ENCODE peak calls at places on chromosomes 16 and 17, in eight cellular contexts. K is epithelial cell of esophagus, Y is esophagus muscularis mucosa, F is A673, H is heart left ventricle, A is tibial artery, I is neural crest cell, L is Peyer's patch. X is an unnamed sample.

GRCh38 chr17:42559076-42559475 is 2.9 kb upstream of the COASY start:
- DNase-seq in Y (no peak), A (no peak), L (no peak), I (no peak), F (no peak), H (no peak), K (no peak), X (no peak)

GRCh38 chr17:68385490-68386215 is 71.6 kb downstream of the WIPI1 start:
- DNase-seq in L (no peak), K (no peak), H (no peak), I (no peak), F (no peak), A (no peak), Y (no peak), X (no peak)

GRCh38 chr16:21194771-21195301 is 16.5 kb downstream of the ZP2 start:
- DNase-seq in H (no peak), I (no peak), L (no peak), F (no peak), A (no peak), Y (no peak), K (peak), X (no peak)

GRCh38 chr17:3598078-3598477 is 11.1 kb downstream of the TRPV1 start:
- DNase-seq in I (no peak), K (no peak), L (no peak), Y (no peak), H (no peak), A (no peak), F (no peak), X (no peak)

GRCh38 chr16:8623634-8624033 is 2.1 kb downstream of the METTL22 start:
- DNase-seq in F (no peak), L (no peak), K (peak), I (no peak), H (no peak), A (no peak), Y (no peak), X (no peak)

GRCh38 chr17:9238340-9239259 is 217.3 kb downstream of the NTN1 start:
- DNase-seq in Y (no peak), L (no peak), H (peak), I (no peak), K (no peak), A (no peak), F (no peak), X (no peak)

GRCh38 chr16:28318042-28318597 is 25.8 kb downstream of the SBK1 start:
- DNase-seq in L (no peak), A (no peak), H (no peak), Y (no peak), F (no peak), K (peak), I (no peak), X (no peak)

GRCh38 chr17:81164464-81165245 is 652 bp upstream of the PVALEF start:
- DNase-seq in F (no peak), L (no peak), I (no peak), A (no peak), Y (no peak), H (no peak), K (no peak), X (no peak)

GRCh38 chr16:15966420-15967222 is 17.2 kb downstream of the ABCC1 start:
- DNase-seq in Y (no peak), A (no peak), F (no peak), I (no peak), L (no peak), K (peak), H (no peak), X (no peak)

GRCh38 chr17:45784583-45785372 is 658 bp downstream of the CRHR1 start:
- DNase-seq in L (peak), F (peak), Y (no peak), H (no peak), I (peak), A (no peak), K (peak), X (no peak)

GRCh38 chr17:33452797-33453196 is 159.7 kb upstream of the ASIC2 start:
- DNase-seq in Y (no peak), I (no peak), K (no peak), L (no peak), F (no peak), H (no peak), A (no peak), X (no peak)

GRCh38 chr17:69448431-69449102 is 34.1 kb downstream of the MAP2K6 start:
- DNase-seq in A (no peak), F (no peak), Y (no peak), K (no peak), L (peak), I (no peak), H (peak), X (no peak)

GRCh38 chr16:79792952-79793351 is 192.4 kb upstream of the MAF start:
- DNase-seq in Y (peak), A (no peak), H (no peak), L (no peak), F (no peak), I (no peak), K (no peak), X (no peak)

GRCh38 chr17:62804822-62805221 is 3.3 kb downstream of the MARCHF10 start:
- DNase-seq in L (no peak), A (no peak), F (no peak), I (no peak), H (no peak), K (no peak), Y (no peak), X (no peak)

GRCh38 chr16:5851583-5851982 is 754.0 kb upstream of the EEF2KMT start:
- DNase-seq in L (no peak), Y (no peak), K (peak), H (no peak), I (no peak), A (no peak), F (no peak), X (no peak)

GRCh38 chr16:79734721-79735120 is 134.2 kb upstream of the MAF start:
- DNase-seq in A (no peak), H (no peak), L (no peak), I (no peak), K (no peak), Y (no peak), F (no peak), X (no peak)

GRCh38 chr16:48300391-48300856 is 53.1 kb upstream of the ABCC11 start:
- DNase-seq in F (peak), K (peak), L (no peak), H (no peak), Y (no peak), A (no peak), I (no peak), X (no peak)

GRCh38 chr16:82855471-82855870 is 228.7 kb downstream of the CDH13 start:
- DNase-seq in A (no peak), K (no peak), F (no peak), Y (no peak), I (no peak), H (no peak), L (no peak), X (no peak)

GRCh38 chr17:30824356-30825145 is at the start of gene CRLF3:
- DNase-seq in A (peak), K (peak), Y (peak), L (peak), H (peak), F (peak), I (peak), X (peak)

GRCh38 chr17:29039764-29040598 is 3.0 kb upstream of the PIPOX start:
- DNase-seq in H (no peak), I (no peak), Y (no peak), F (peak), L (no peak), A (no peak), K (peak), X (no peak)

GRCh38 chr16:89092013-89092412 is 1.6 kb upstream of the ACSF3 start:
- DNase-seq in A (no peak), H (no peak), K (no peak), I (no peak), L (no peak), F (no peak), Y (no peak), X (no peak)

GRCh38 chr16:87662254-87663204 is 60.2 kb downstream of the JPH3 start:
- DNase-seq in I (no peak), K (no peak), F (no peak), Y (no peak), H (no peak), L (no peak), A (no peak), X (no peak)

GRCh38 chr17:62703269-62703775 is 75.9 kb downstream of the MRC2 start:
- DNase-seq in H (peak), F (no peak), L (no peak), I (no peak), Y (no peak), K (peak), A (peak), X (no peak)

GRCh38 chr17:8835106-8835505 is 32.4 kb downstream of the PIK3R6 start:
- DNase-seq in L (no peak), Y (peak), H (no peak), I (no peak), F (no peak), K (no peak), A (no peak), X (peak)

GRCh38 chr17:43790311-43790940 is 10.2 kb downstream of the CFAP97D1 start:
- DNase-seq in Y (no peak), A (no peak), F (no peak), I (no peak), H (no peak), K (peak), L (no peak), X (no peak)

GRCh38 chr17:57947369-57947768 is 7.8 kb downstream of the CUEDC1 start:
- DNase-seq in A (no peak), F (no peak), K (no peak), I (no peak), H (peak), Y (no peak), L (no peak), X (no peak)

GRCh38 chr16:75197522-75198134 is 9.3 kb downstream of the CTRB2 start:
- DNase-seq in A (peak), H (no peak), L (no peak), Y (no peak), I (no peak), K (no peak), F (peak), X (no peak)

GRCh38 chr16:55655709-55656694 is at the start of gene SLC6A2:
- DNase-seq in H (peak), Y (no peak), A (no peak), K (peak), L (no peak), I (peak), F (peak), X (no peak)

GRCh38 chr16:67163164-67163902 is 1.2 kb upstream of the HSF4 start:
- DNase-seq in Y (no peak), I (no peak), K (peak), A (peak), L (peak), H (peak), F (no peak), X (no peak)

GRCh38 chr16:80122155-80122554 is 418.6 kb upstream of the DYNLRB2 start:
- DNase-seq in I (no peak), L (no peak), A (no peak), K (no peak), F (peak), H (peak), Y (peak), X (no peak)

GRCh38 chr17:2044263-2044894 is 2.6 kb downstream of the OVCA2 start:
- DNase-seq in K (no peak), I (no peak), Y (no peak), A (peak), H (no peak), L (no peak), F (no peak), X (no peak)

GRCh38 chr17:5819921-5820685 is 235.8 kb upstream of the NLRP1 start:
- DNase-seq in I (no peak), A (no peak), Y (peak), H (no peak), L (no peak), K (no peak), F (no peak), X (peak)

GRCh38 chr16:73240928-73241327 is 193.0 kb upstream of the ZFHX3 start:
- DNase-seq in I (no peak), K (no peak), H (no peak), A (no peak), L (no peak), F (peak), Y (no peak), X (no peak)

GRCh38 chr17:50149425-50150353 is 788 bp downstream of the PPP1R9B start:
- DNase-seq in H (peak), I (peak), K (peak), Y (no peak), F (peak), L (peak), A (peak), X (no peak)

GRCh38 chr17:6995500-6996255 is at the start of gene ALOX12:
- DNase-seq in I (no peak), K (peak), H (no peak), L (no peak), F (no peak), Y (no peak), A (no peak), X (no peak)

GRCh38 chr17:43779145-43780125 is 658 bp upstream of the DUSP3 start:
- DNase-seq in I (no peak), L (no peak), H (no peak), F (peak), A (no peak), Y (no peak), K (no peak), X (no peak)

GRCh38 chr16:84416407-84417321 is 48.3 kb downstream of the ATP2C2 start:
- DNase-seq in H (no peak), Y (no peak), K (no peak), F (no peak), L (no peak), A (no peak), I (no peak), X (no peak)

GRCh38 chr16:50320310-50320709 is 48.5 kb downstream of the BRD7 start:
- DNase-seq in K (no peak), A (no peak), I (no peak), Y (no peak), F (no peak), L (no peak), H (no peak), X (no peak)

GRCh38 chr16:50324345-50324744 is 44.4 kb downstream of the BRD7 start:
- DNase-seq in F (no peak), L (no peak), A (no peak), I (no peak), Y (no peak), H (no peak), K (no peak), X (no peak)

GRCh38 chr16:50326264-50326663 is 42.5 kb downstream of the BRD7 start:
- DNase-seq in L (no peak), F (no peak), I (no peak), H (no peak), Y (no peak), K (no peak), A (no peak), X (no peak)

GRCh38 chr16:50322333-50322732 is 46.5 kb downstream of the BRD7 start:
- DNase-seq in K (no peak), A (no peak), L (no peak), F (no peak), I (no peak), Y (no peak), H (no peak), X (no peak)

DNA sequence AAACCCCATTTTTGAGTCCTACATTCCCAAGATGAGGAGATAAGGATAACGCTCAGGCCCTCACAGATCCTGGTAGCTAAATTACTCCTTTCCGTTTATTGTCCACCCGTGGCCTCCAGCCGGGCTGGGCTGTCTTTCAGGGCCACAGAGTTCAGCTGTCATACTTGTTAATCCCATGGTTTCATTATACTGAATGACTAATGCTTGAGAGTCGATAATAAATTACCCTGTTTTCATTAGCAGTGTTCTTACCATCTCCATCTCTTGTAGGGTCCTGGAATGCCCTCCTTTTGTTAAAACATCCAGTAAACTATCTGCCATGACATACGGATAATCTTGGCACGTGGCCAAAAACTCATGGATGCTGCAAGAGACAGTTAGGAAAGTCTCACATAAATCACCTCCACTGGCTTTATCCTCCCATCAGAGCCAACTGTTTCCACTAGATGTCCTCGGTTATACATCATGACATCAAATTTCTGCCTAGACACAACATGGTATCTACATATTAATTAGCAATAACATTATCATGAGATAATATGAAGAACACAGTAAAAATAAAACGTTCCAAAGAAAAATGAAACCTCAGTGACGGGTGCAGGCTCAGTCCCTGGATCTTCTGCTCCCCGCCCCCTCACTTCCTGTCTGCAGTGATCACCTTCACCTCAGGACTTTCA is 45.3 kb downstream of the BRD7 start:
- DNase-seq in Y (no peak), H (no peak), F (peak), L (no peak), K (peak), I (no peak), A (no peak), X (no peak)
- TF ChIP-seq CTCF in Y (no peak), H (no peak), F (peak), L (no peak), K (peak), I (peak), A (no peak), X (peak)

DNA sequence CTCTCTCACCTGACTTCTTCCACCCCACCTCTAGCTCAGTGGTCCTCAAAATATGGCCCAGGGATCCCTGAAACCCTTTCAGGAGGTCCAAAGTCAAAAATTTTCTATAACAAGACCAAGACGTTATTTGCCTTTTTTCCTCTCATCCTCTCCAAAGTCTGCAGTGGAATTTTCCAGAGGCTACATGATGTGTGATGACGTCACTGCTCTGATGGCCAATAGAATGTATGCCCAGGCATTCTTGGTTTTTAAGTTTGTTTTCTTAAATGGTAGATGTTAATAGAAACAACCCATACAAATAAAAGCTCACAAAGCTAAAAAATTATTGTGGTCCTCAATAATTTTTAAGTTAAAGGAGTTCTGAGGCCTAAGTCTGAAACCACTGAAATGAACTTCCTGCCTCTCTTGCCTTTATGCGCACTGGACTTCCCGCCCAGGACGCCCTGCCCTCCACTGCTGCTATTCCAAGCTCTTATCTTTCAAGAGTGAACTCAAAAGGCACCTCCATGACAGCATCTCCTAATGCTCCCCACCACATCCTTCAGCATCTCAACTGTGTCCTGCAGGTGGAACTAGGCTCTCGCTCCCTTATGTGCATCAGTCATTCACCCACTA is 13.5 kb downstream of the UBE2O start:
- DNase-seq in Y (no peak), A (no peak), H (no peak), L (no peak), K (no peak), F (no peak), I (no peak), X (no peak)
- TF ChIP-seq CTCF in Y (no peak), A (no peak), H (no peak), L (no peak), K (no peak), F (no peak), I (no peak), X (no peak)

GRCh38 chr17:39939588-39940419 is 12.3 kb downstream of the LRRC3C start:
- DNase-seq in F (no peak), Y (no peak), I (no peak), A (no peak), K (peak), L (no peak), H (peak), X (no peak)
- TF ChIP-seq CTCF in F (no peak), Y (no peak), I (peak), A (no peak), K (no peak), L (peak), H (peak), X (peak)

GRCh38 chr17:61580502-61580901 is 10.5 kb downstream of the NACA2 start:
- DNase-seq in F (no peak), K (no peak), Y (no peak), H (no peak), A (no peak), I (no peak), L (no peak), X (no peak)

GRCh38 chr17:61579382-61579781 is 11.6 kb downstream of the NACA2 start:
- DNase-seq in H (no peak), K (no peak), I (no peak), F (no peak), A (no peak), Y (no peak), L (no peak), X (no peak)

GRCh38 chr17:61578645-61579044 is 12.4 kb downstream of the NACA2 start:
- DNase-seq in L (no peak), Y (no peak), F (no peak), A (no peak), H (no peak), K (no peak), I (no peak), X (no peak)

GRCh38 chr17:61581611-61582349 is 9.2 kb downstream of the NACA2 start:
- DNase-seq in I (no peak), A (no peak), L (no peak), K (peak), H (no peak), Y (no peak), F (no peak), X (no peak)

DNA sequence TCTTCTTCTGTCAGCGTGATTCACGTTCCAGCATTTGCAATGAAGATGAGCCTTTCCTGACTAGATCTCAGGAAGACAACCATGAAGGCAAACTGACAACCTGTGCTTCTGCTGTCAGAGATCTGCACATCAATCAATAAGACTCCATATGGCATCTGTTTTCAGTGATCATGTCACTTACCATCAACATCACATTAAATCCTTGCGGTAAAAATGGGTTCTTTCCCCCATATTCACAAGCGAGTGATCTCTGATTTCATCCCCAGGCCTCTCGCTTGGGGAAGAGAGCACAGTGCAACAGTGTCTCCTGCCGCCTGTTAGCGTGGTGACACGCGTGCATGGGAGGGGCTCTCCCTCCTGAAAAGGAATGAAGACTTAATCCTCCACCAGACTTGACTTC is 11.1 kb downstream of the NACA2 start:
- DNase-seq in K (no peak), F (peak), I (no peak), L (no peak), H (no peak), Y (no peak), A (no peak), X (no peak)
- TF ChIP-seq CTCF in K (peak), F (peak), I (no peak), L (no peak), H (no peak), Y (no peak), A (no peak), X (no peak)